ENCODE peak calls at places on chromosomes 5 and 9, in nine cellular contexts. P, V, B, H, R, D, J, O and A are unnamed samples.

GRCh38 chr9:123657921-123658320 is 272.0 kb downstream of the DENND1A start:
- DNase-seq in P (no peak), V (no peak), B (no peak), H (no peak), O (no peak), R (no peak), J (no peak), D (no peak), A (no peak)

GRCh38 chr9:4796988-4797956 is 4.5 kb downstream of the RCL1 start:
- DNase-seq in B (no peak), D (no peak), H (no peak), R (peak), O (peak), P (peak), V (peak), J (no peak), A (no peak)

GRCh38 chr5:115389799-115390382 is 93.4 kb upstream of the CCDC112 start:
- DNase-seq in O (no peak), B (no peak), J (no peak), P (no peak), H (no peak), V (no peak), R (no peak), D (no peak), A (no peak)

GRCh38 chr5:154193176-154193575 is 2.6 kb downstream of the GALNT10 start:
- DNase-seq in J (no peak), H (no peak), R (no peak), D (no peak), B (no peak), V (no peak), O (no peak), P (no peak), A (no peak)

GRCh38 chr5:172451771-172452197 is 2.5 kb downstream of the SH3PXD2B start:
- DNase-seq in B (no peak), R (peak), D (no peak), H (no peak), P (no peak), V (no peak), O (peak), J (no peak), A (peak)

GRCh38 chr5:57774439-57774838 is 291.8 kb upstream of the ACTBL2 start:
- DNase-seq in V (no peak), B (no peak), J (no peak), R (no peak), H (no peak), P (no peak), D (no peak), O (no peak), A (no peak)

GRCh38 chr9:123344273-123345096 is 11.5 kb upstream of the CRB2 start:
- DNase-seq in R (no peak), J (no peak), O (no peak), H (no peak), D (no peak), V (no peak), P (no peak), B (no peak), A (no peak)

GRCh38 chr9:133384736-133385321 is 8.7 kb downstream of the STKLD1 start:
- DNase-seq in B (no peak), O (no peak), P (no peak), R (no peak), V (no peak), D (no peak), J (no peak), H (no peak), A (no peak)

GRCh38 chr5:107005653-107006052 is 665.1 kb downstream of the EFNA5 start:
- DNase-seq in D (no peak), P (no peak), V (no peak), R (no peak), J (no peak), B (no peak), O (no peak), H (no peak), A (no peak)

GRCh38 chr9:97504381-97505216 is 3.1 kb downstream of the TMOD1 start:
- DNase-seq in V (no peak), H (no peak), R (no peak), D (no peak), J (no peak), P (no peak), O (no peak), B (no peak), A (no peak)

GRCh38 chr5:139875957-139876356 is 80.3 kb downstream of the PSD2 start:
- DNase-seq in R (no peak), J (no peak), P (no peak), O (no peak), H (no peak), B (no peak), D (no peak), V (no peak), A (no peak)

GRCh38 chr5:86029308-86029707 is 588.4 kb upstream of the COX7C start:
- DNase-seq in O (no peak), V (no peak), B (no peak), J (no peak), P (no peak), D (no peak), H (no peak), R (no peak), A (no peak)

GRCh38 chr5:9562101-9562500 is 16.2 kb upstream of the SEMA5A start:
- DNase-seq in R (peak), B (no peak), H (no peak), O (peak), J (no peak), P (no peak), V (no peak), D (no peak), A (no peak)

GRCh38 chr5:26894719-26895263 is 143.6 kb downstream of the CDH9 start:
- DNase-seq in V (no peak), P (no peak), R (peak), H (no peak), O (peak), J (no peak), D (no peak), B (no peak), A (no peak)

GRCh38 chr9:72533322-72533721 is 11.9 kb downstream of the TMC1 start:
- DNase-seq in B (no peak), H (no peak), O (no peak), V (no peak), R (peak), P (no peak), D (no peak), J (no peak), A (no peak)

GRCh38 chr9:107906074-107906473 is 416.5 kb upstream of the KLF4 start:
- DNase-seq in J (no peak), B (no peak), P (no peak), D (no peak), O (no peak), H (no peak), R (no peak), V (no peak), A (no peak)

GRCh38 chr5:53035868-53036381 is 46.8 kb downstream of the ITGA2 start:
- DNase-seq in O (peak), P (peak), B (no peak), R (peak), D (no peak), H (no peak), J (no peak), V (peak), A (no peak)

GRCh38 chr5:132756542-132756941 is 9.3 kb downstream of the CCNI2 start:
- DNase-seq in R (no peak), H (no peak), O (no peak), D (no peak), P (no peak), V (no peak), J (no peak), B (peak), A (no peak)

GRCh38 chr5:157063776-157064430 is 5.0 kb upstream of the HAVCR1 start:
- DNase-seq in P (no peak), R (no peak), J (no peak), D (no peak), V (no peak), H (no peak), B (no peak), O (no peak), A (no peak)

GRCh38 chr5:31962928-31963327 is 211.2 kb downstream of the GOLPH3 start:
- DNase-seq in R (peak), V (no peak), P (no peak), O (no peak), D (no peak), B (no peak), J (no peak), H (no peak), A (no peak)

GRCh38 chr5:79263-79662 is 12.7 kb upstream of the PLEKHG4B start:
- DNase-seq in V (no peak), O (no peak), P (no peak), J (no peak), D (no peak), B (no peak), R (no peak), H (no peak), A (no peak)

GRCh38 chr9:109918359-109919163 is 138.6 kb downstream of the PALM2AKAP2 start:
- DNase-seq in J (no peak), P (no peak), V (no peak), B (peak), R (no peak), O (no peak), D (no peak), H (no peak), A (no peak)

GRCh38 chr5:54881286-54882005 is 103.9 kb downstream of the ESM1 start:
- DNase-seq in O (peak), V (no peak), H (no peak), P (no peak), B (no peak), D (no peak), J (no peak), R (peak), A (no peak)

GRCh38 chr5:84381501-84382362 is 2.9 kb downstream of the EDIL3 start:
- DNase-seq in P (no peak), V (peak), H (no peak), D (no peak), R (no peak), J (no peak), O (no peak), B (no peak), A (no peak)

GRCh38 chr9:137740311-137740710 is 121.5 kb downstream of the EHMT1 start:
- DNase-seq in R (no peak), B (no peak), J (no peak), V (no peak), H (no peak), D (no peak), O (no peak), P (no peak), A (no peak)

GRCh38 chr9:96327694-96328352 is 25.8 kb upstream of the HSD17B3 start:
- DNase-seq in V (peak), B (no peak), D (peak), R (peak), H (peak), P (peak), O (peak), J (no peak), A (no peak)

GRCh38 chr9:35686222-35687203 is 3.2 kb downstream of the TPM2 start:
- DNase-seq in R (no peak), H (no peak), J (no peak), B (no peak), O (no peak), V (no peak), D (no peak), P (no peak), A (no peak)

GRCh38 chr9:17631396-17631795 is 52.5 kb downstream of the SH3GL2 start:
- DNase-seq in J (no peak), R (peak), B (no peak), O (no peak), D (no peak), H (no peak), V (no peak), P (no peak), A (no peak)

GRCh38 chr5:133613743-133614142 is 1.4 kb upstream of the FSTL4 start:
- DNase-seq in O (no peak), B (no peak), D (no peak), R (no peak), H (no peak), V (no peak), J (no peak), P (no peak), A (no peak)

GRCh38 chr9:113154471-113154870 is 3.7 kb downstream of the SLC31A2 start:
- DNase-seq in O (peak), P (peak), D (no peak), B (peak), R (peak), V (peak), J (no peak), H (no peak), A (no peak)

GRCh38 chr5:39624268-39624886 is 199.6 kb upstream of the DAB2 start:
- DNase-seq in B (no peak), O (peak), R (peak), H (no peak), V (no peak), D (no peak), J (no peak), P (no peak), A (no peak)

GRCh38 chr9:72913382-72914009 is 39.4 kb downstream of the ALDH1A1 start:
- DNase-seq in B (no peak), R (no peak), V (no peak), D (no peak), H (no peak), P (no peak), O (no peak), J (no peak), A (no peak)

GRCh38 chr5:54455413-54456157 is at the start of gene HSPB3:
- DNase-seq in D (no peak), V (no peak), B (no peak), O (peak), R (no peak), J (no peak), H (no peak), P (no peak), A (no peak)

GRCh38 chr9:81391457-81391825 is 297.9 kb downstream of the TLE1 start:
- DNase-seq in R (peak), P (no peak), V (no peak), O (no peak), J (no peak), D (no peak), H (no peak), B (no peak), A (no peak)

GRCh38 chr9:113267911-113268563 is 7.3 kb downstream of the CDC26 start:
- DNase-seq in P (no peak), D (no peak), V (no peak), J (no peak), O (no peak), R (no peak), B (no peak), H (no peak), A (no peak)

GRCh38 chr9:96646081-96646991 is 8.8 kb downstream of the PRXL2C start:
- DNase-seq in V (peak), J (no peak), B (peak), O (no peak), R (no peak), P (peak), H (no peak), D (no peak), A (no peak)

GRCh38 chr5:96114736-96115466 is 153.2 kb upstream of the ELL2 start:
- DNase-seq in R (peak), P (no peak), J (no peak), B (no peak), H (no peak), O (peak), D (no peak), V (no peak), A (no peak)